ENCODE peak calls at places on chromosomes 11 and 22, in nine cellular contexts. One of them, this sample, is unnamed.
A peak's percentile ranks its signal among the peaks of the same experiment; 100 is the strongest.

GRCh38 chr11:94133752-94134151 is 5.1 kb downstream of the PANX1 start:
- DNase-seq in MCF 10A: no peak
- DNase-seq in stimulated activated CD8-positive, alpha-beta memory T cell treated with anti-CD3 and anti-CD28 coated beads, Interleukin-7, amount 100 ng/mL, for 24 hours: no peak
- DNase-seq in HTR-8/SVneo: no peak
- DNase-seq in pulmonary artery endothelial cell: no peak
- DNase-seq in cerebellum: no peak
- DNase-seq in fibroblast of the conjunctiva: no peak
- DNase-seq in pancreas: no peak
- DNase-seq in hypothalamus: no peak
- DNase-seq in this sample: no peak

GRCh38 chr11:4903484-4903883 is at the start of gene OR51A7:
- DNase-seq in MCF 10A: no peak
- DNase-seq in pancreas: no peak
- DNase-seq in HTR-8/SVneo: no peak
- DNase-seq in hypothalamus: no peak
- DNase-seq in fibroblast of the conjunctiva: no peak
- DNase-seq in cerebellum: no peak
- DNase-seq in stimulated activated CD8-positive, alpha-beta memory T cell treated with anti-CD3 and anti-CD28 coated beads, Interleukin-7, amount 100 ng/mL, for 24 hours: no peak
- DNase-seq in pulmonary artery endothelial cell: no peak
- DNase-seq in this sample: no peak

GRCh38 chr11:2138075-2138435 is 1.1 kb downstream of the IGF2 start:
- DNase-seq in pancreas: peak; percentile 68
- DNase-seq in pulmonary artery endothelial cell: no peak
- DNase-seq in fibroblast of the conjunctiva: no peak
- DNase-seq in HTR-8/SVneo: no peak
- DNase-seq in stimulated activated CD8-positive, alpha-beta memory T cell treated with anti-CD3 and anti-CD28 coated beads, Interleukin-7, amount 100 ng/mL, for 24 hours: no peak
- DNase-seq in hypothalamus: no peak
- DNase-seq in cerebellum: no peak
- DNase-seq in MCF 10A: no peak
- DNase-seq in this sample: no peak

GRCh38 chr22:32904044-32904443 is 102.5 kb downstream of the TIMP3 start:
- DNase-seq in HTR-8/SVneo: peak; percentile 17
- DNase-seq in pulmonary artery endothelial cell: no peak
- DNase-seq in fibroblast of the conjunctiva: no peak
- DNase-seq in cerebellum: no peak
- DNase-seq in MCF 10A: peak; percentile 45
- DNase-seq in hypothalamus: no peak
- DNase-seq in stimulated activated CD8-positive, alpha-beta memory T cell treated with anti-CD3 and anti-CD28 coated beads, Interleukin-7, amount 100 ng/mL, for 24 hours: no peak
- DNase-seq in pancreas: no peak
- DNase-seq in this sample: peak; percentile 28

GRCh38 chr11:75406338-75406777 is 7.0 kb downstream of the RPS3 start:
- DNase-seq in pancreas: no peak
- DNase-seq in cerebellum: peak; percentile 78
- DNase-seq in fibroblast of the conjunctiva: no peak
- DNase-seq in hypothalamus: no peak
- DNase-seq in stimulated activated CD8-positive, alpha-beta memory T cell treated with anti-CD3 and anti-CD28 coated beads, Interleukin-7, amount 100 ng/mL, for 24 hours: no peak
- DNase-seq in HTR-8/SVneo: no peak
- DNase-seq in MCF 10A: no peak
- DNase-seq in pulmonary artery endothelial cell: peak; percentile 79
- DNase-seq in this sample: peak; percentile 90

GRCh38 chr11:120229451-120230424 is 10.2 kb upstream of the POU2F3 start:
- DNase-seq in stimulated activated CD8-positive, alpha-beta memory T cell treated with anti-CD3 and anti-CD28 coated beads, Interleukin-7, amount 100 ng/mL, for 24 hours: no peak
- DNase-seq in hypothalamus: no peak
- DNase-seq in fibroblast of the conjunctiva: no peak
- DNase-seq in pulmonary artery endothelial cell: no peak
- DNase-seq in HTR-8/SVneo: no peak
- DNase-seq in pancreas: no peak
- DNase-seq in MCF 10A: no peak
- DNase-seq in cerebellum: no peak
- DNase-seq in this sample: no peak

GRCh38 chr11:17642370-17642769 is 77.0 kb upstream of the MYOD1 start:
- DNase-seq in cerebellum: no peak
- DNase-seq in HTR-8/SVneo: no peak
- DNase-seq in hypothalamus: no peak
- DNase-seq in MCF 10A: no peak
- DNase-seq in pulmonary artery endothelial cell: no peak
- DNase-seq in pancreas: no peak
- DNase-seq in stimulated activated CD8-positive, alpha-beta memory T cell treated with anti-CD3 and anti-CD28 coated beads, Interleukin-7, amount 100 ng/mL, for 24 hours: no peak
- DNase-seq in fibroblast of the conjunctiva: no peak
- DNase-seq in this sample: no peak

GRCh38 chr11:73760066-73760679 is 701 bp downstream of the RAB6A start:
- DNase-seq in fibroblast of the conjunctiva: no peak
- DNase-seq in hypothalamus: no peak
- DNase-seq in MCF 10A: peak; percentile 31
- DNase-seq in pulmonary artery endothelial cell: no peak
- DNase-seq in cerebellum: peak; percentile 37
- DNase-seq in stimulated activated CD8-positive, alpha-beta memory T cell treated with anti-CD3 and anti-CD28 coated beads, Interleukin-7, amount 100 ng/mL, for 24 hours: no peak
- DNase-seq in pancreas: peak; percentile 87
- DNase-seq in HTR-8/SVneo: peak; percentile 55
- DNase-seq in this sample: peak; percentile 20

GRCh38 chr11:78111298-78111697 is 28.1 kb downstream of the ALG8 start:
- DNase-seq in stimulated activated CD8-positive, alpha-beta memory T cell treated with anti-CD3 and anti-CD28 coated beads, Interleukin-7, amount 100 ng/mL, for 24 hours: no peak
- DNase-seq in hypothalamus: no peak
- DNase-seq in pulmonary artery endothelial cell: no peak
- DNase-seq in fibroblast of the conjunctiva: no peak
- DNase-seq in MCF 10A: no peak
- DNase-seq in HTR-8/SVneo: no peak
- DNase-seq in pancreas: no peak
- DNase-seq in cerebellum: no peak
- DNase-seq in this sample: no peak

GRCh38 chr11:78231962-78232459 is 43.3 kb downstream of the USP35 start:
- DNase-seq in pancreas: no peak
- DNase-seq in HTR-8/SVneo: peak; percentile 51
- DNase-seq in stimulated activated CD8-positive, alpha-beta memory T cell treated with anti-CD3 and anti-CD28 coated beads, Interleukin-7, amount 100 ng/mL, for 24 hours: no peak
- DNase-seq in MCF 10A: peak; percentile 14
- DNase-seq in pulmonary artery endothelial cell: no peak
- DNase-seq in cerebellum: no peak
- DNase-seq in fibroblast of the conjunctiva: peak; percentile 24
- DNase-seq in hypothalamus: no peak
- DNase-seq in this sample: no peak

GRCh38 chr11:11521306-11522002 is 100.4 kb downstream of the GALNT18 start:
- DNase-seq in stimulated activated CD8-positive, alpha-beta memory T cell treated with anti-CD3 and anti-CD28 coated beads, Interleukin-7, amount 100 ng/mL, for 24 hours: no peak
- DNase-seq in pancreas: no peak
- DNase-seq in cerebellum: no peak
- DNase-seq in fibroblast of the conjunctiva: no peak
- DNase-seq in HTR-8/SVneo: no peak
- DNase-seq in hypothalamus: no peak
- DNase-seq in MCF 10A: no peak
- DNase-seq in pulmonary artery endothelial cell: no peak
- DNase-seq in this sample: no peak

GRCh38 chr22:49801391-49802060 is 26.1 kb downstream of the BRD1 start:
- DNase-seq in stimulated activated CD8-positive, alpha-beta memory T cell treated with anti-CD3 and anti-CD28 coated beads, Interleukin-7, amount 100 ng/mL, for 24 hours: no peak
- DNase-seq in fibroblast of the conjunctiva: no peak
- DNase-seq in MCF 10A: no peak
- DNase-seq in HTR-8/SVneo: no peak
- DNase-seq in pancreas: peak; percentile 55
- DNase-seq in cerebellum: peak; percentile 60
- DNase-seq in hypothalamus: no peak
- DNase-seq in pulmonary artery endothelial cell: no peak
- DNase-seq in this sample: peak; percentile 66

GRCh38 chr11:11425806-11426205 is 72.8 kb upstream of the CSNK2A3 start:
- DNase-seq in pancreas: no peak
- DNase-seq in hypothalamus: no peak
- DNase-seq in stimulated activated CD8-positive, alpha-beta memory T cell treated with anti-CD3 and anti-CD28 coated beads, Interleukin-7, amount 100 ng/mL, for 24 hours: no peak
- DNase-seq in pulmonary artery endothelial cell: no peak
- DNase-seq in cerebellum: no peak
- DNase-seq in fibroblast of the conjunctiva: no peak
- DNase-seq in HTR-8/SVneo: no peak
- DNase-seq in MCF 10A: no peak
- DNase-seq in this sample: no peak

GRCh38 chr11:104967493-104968364 is 645 bp downstream of the CASP4 start:
- DNase-seq in stimulated activated CD8-positive, alpha-beta memory T cell treated with anti-CD3 and anti-CD28 coated beads, Interleukin-7, amount 100 ng/mL, for 24 hours: no peak
- DNase-seq in MCF 10A: peak; percentile 34
- DNase-seq in fibroblast of the conjunctiva: no peak
- DNase-seq in pancreas: no peak
- DNase-seq in hypothalamus: no peak
- DNase-seq in cerebellum: no peak
- DNase-seq in pulmonary artery endothelial cell: no peak
- DNase-seq in HTR-8/SVneo: peak; percentile 3
- DNase-seq in this sample: no peak

GRCh38 chr11:64835616-64836447 is 8.6 kb downstream of the CDC42BPG start:
- DNase-seq in hypothalamus: no peak
- DNase-seq in pulmonary artery endothelial cell: no peak
- DNase-seq in MCF 10A: no peak
- DNase-seq in cerebellum: no peak
- DNase-seq in HTR-8/SVneo: no peak
- DNase-seq in fibroblast of the conjunctiva: no peak
- DNase-seq in pancreas: no peak
- DNase-seq in stimulated activated CD8-positive, alpha-beta memory T cell treated with anti-CD3 and anti-CD28 coated beads, Interleukin-7, amount 100 ng/mL, for 24 hours: no peak
- DNase-seq in this sample: no peak

GRCh38 chr11:129896062-129896461 is 684 bp upstream of the NFRKB start:
- DNase-seq in pulmonary artery endothelial cell: no peak
- DNase-seq in MCF 10A: no peak
- DNase-seq in fibroblast of the conjunctiva: no peak
- DNase-seq in stimulated activated CD8-positive, alpha-beta memory T cell treated with anti-CD3 and anti-CD28 coated beads, Interleukin-7, amount 100 ng/mL, for 24 hours: no peak
- DNase-seq in cerebellum: no peak
- DNase-seq in hypothalamus: no peak
- DNase-seq in pancreas: no peak
- DNase-seq in HTR-8/SVneo: peak; percentile 5
- DNase-seq in this sample: no peak

GRCh38 chr11:78654866-78655265 is 80.2 kb upstream of the NARS2 start:
- DNase-seq in MCF 10A: no peak
- DNase-seq in HTR-8/SVneo: no peak
- DNase-seq in hypothalamus: no peak
- DNase-seq in pulmonary artery endothelial cell: no peak
- DNase-seq in fibroblast of the conjunctiva: no peak
- DNase-seq in stimulated activated CD8-positive, alpha-beta memory T cell treated with anti-CD3 and anti-CD28 coated beads, Interleukin-7, amount 100 ng/mL, for 24 hours: no peak
- DNase-seq in pancreas: no peak
- DNase-seq in cerebellum: no peak
- DNase-seq in this sample: no peak

GRCh38 chr22:48936391-48936790 is 891.3 kb downstream of the BRD1 start:
- DNase-seq in stimulated activated CD8-positive, alpha-beta memory T cell treated with anti-CD3 and anti-CD28 coated beads, Interleukin-7, amount 100 ng/mL, for 24 hours: no peak
- DNase-seq in pancreas: no peak
- DNase-seq in HTR-8/SVneo: no peak
- DNase-seq in cerebellum: no peak
- DNase-seq in hypothalamus: no peak
- DNase-seq in fibroblast of the conjunctiva: no peak
- DNase-seq in MCF 10A: no peak
- DNase-seq in pulmonary artery endothelial cell: no peak
- DNase-seq in this sample: no peak

GRCh38 chr11:35969089-35970046 is 25.5 kb downstream of the LDLRAD3 start:
- DNase-seq in stimulated activated CD8-positive, alpha-beta memory T cell treated with anti-CD3 and anti-CD28 coated beads, Interleukin-7, amount 100 ng/mL, for 24 hours: no peak
- DNase-seq in fibroblast of the conjunctiva: no peak
- DNase-seq in pancreas: no peak
- DNase-seq in HTR-8/SVneo: no peak
- DNase-seq in pulmonary artery endothelial cell: no peak
- DNase-seq in cerebellum: no peak
- DNase-seq in MCF 10A: no peak
- DNase-seq in hypothalamus: no peak
- DNase-seq in this sample: no peak

GRCh38 chr11:121634889-121635288 is 182.1 kb upstream of the SORL1-AS1 start:
- DNase-seq in HTR-8/SVneo: peak; percentile 29
- DNase-seq in fibroblast of the conjunctiva: peak; percentile 90
- DNase-seq in pancreas: no peak
- DNase-seq in pulmonary artery endothelial cell: no peak
- DNase-seq in cerebellum: no peak
- DNase-seq in hypothalamus: no peak
- DNase-seq in stimulated activated CD8-positive, alpha-beta memory T cell treated with anti-CD3 and anti-CD28 coated beads, Interleukin-7, amount 100 ng/mL, for 24 hours: no peak
- DNase-seq in MCF 10A: peak; percentile 82
- DNase-seq in this sample: no peak

GRCh38 chr22:30277547-30278344 is 11.1 kb upstream of the OSM start:
- DNase-seq in pancreas: peak; percentile 49
- DNase-seq in pulmonary artery endothelial cell: peak; percentile 68
- DNase-seq in stimulated activated CD8-positive, alpha-beta memory T cell treated with anti-CD3 and anti-CD28 coated beads, Interleukin-7, amount 100 ng/mL, for 24 hours: no peak
- DNase-seq in MCF 10A: peak; percentile 87
- DNase-seq in HTR-8/SVneo: no peak
- DNase-seq in hypothalamus: no peak
- DNase-seq in cerebellum: no peak
- DNase-seq in fibroblast of the conjunctiva: no peak
- DNase-seq in this sample: no peak

GRCh38 chr11:46697303-46697702 is 3.1 kb downstream of the ARHGAP1 start:
- DNase-seq in cerebellum: no peak
- DNase-seq in hypothalamus: no peak
- DNase-seq in pancreas: no peak
- DNase-seq in pulmonary artery endothelial cell: no peak
- DNase-seq in stimulated activated CD8-positive, alpha-beta memory T cell treated with anti-CD3 and anti-CD28 coated beads, Interleukin-7, amount 100 ng/mL, for 24 hours: no peak
- DNase-seq in HTR-8/SVneo: no peak
- DNase-seq in fibroblast of the conjunctiva: no peak
- DNase-seq in MCF 10A: no peak
- DNase-seq in this sample: no peak

GRCh38 chr11:123100378-123101085 is 38.6 kb upstream of the HSPA8 start:
- DNase-seq in stimulated activated CD8-positive, alpha-beta memory T cell treated with anti-CD3 and anti-CD28 coated beads, Interleukin-7, amount 100 ng/mL, for 24 hours: no peak
- DNase-seq in cerebellum: peak; percentile 56
- DNase-seq in fibroblast of the conjunctiva: no peak
- DNase-seq in MCF 10A: no peak
- DNase-seq in pulmonary artery endothelial cell: no peak
- DNase-seq in pancreas: no peak
- DNase-seq in hypothalamus: no peak
- DNase-seq in HTR-8/SVneo: no peak
- DNase-seq in this sample: peak; percentile 86

GRCh38 chr22:45302047-45302446 is 7.7 kb upstream of the FAM118A start:
- DNase-seq in MCF 10A: peak; percentile 58
- DNase-seq in pancreas: no peak
- DNase-seq in hypothalamus: no peak
- DNase-seq in pulmonary artery endothelial cell: no peak
- DNase-seq in fibroblast of the conjunctiva: peak; percentile 82
- DNase-seq in cerebellum: no peak
- DNase-seq in stimulated activated CD8-positive, alpha-beta memory T cell treated with anti-CD3 and anti-CD28 coated beads, Interleukin-7, amount 100 ng/mL, for 24 hours: no peak
- DNase-seq in HTR-8/SVneo: no peak
- DNase-seq in this sample: no peak

GRCh38 chr11:31262761-31263160 is 106.8 kb downstream of the DCDC1 start:
- DNase-seq in HTR-8/SVneo: no peak
- DNase-seq in pancreas: no peak
- DNase-seq in MCF 10A: no peak
- DNase-seq in pulmonary artery endothelial cell: no peak
- DNase-seq in cerebellum: no peak
- DNase-seq in fibroblast of the conjunctiva: no peak
- DNase-seq in stimulated activated CD8-positive, alpha-beta memory T cell treated with anti-CD3 and anti-CD28 coated beads, Interleukin-7, amount 100 ng/mL, for 24 hours: no peak
- DNase-seq in hypothalamus: no peak
- DNase-seq in this sample: no peak

GRCh38 chr22:16949561-16949960 is 58.5 kb downstream of the GAB4 start:
- DNase-seq in pancreas: no peak
- DNase-seq in pulmonary artery endothelial cell: no peak
- DNase-seq in fibroblast of the conjunctiva: no peak
- DNase-seq in MCF 10A: peak; percentile 56
- DNase-seq in cerebellum: no peak
- DNase-seq in HTR-8/SVneo: no peak
- DNase-seq in stimulated activated CD8-positive, alpha-beta memory T cell treated with anti-CD3 and anti-CD28 coated beads, Interleukin-7, amount 100 ng/mL, for 24 hours: no peak
- DNase-seq in hypothalamus: no peak
- DNase-seq in this sample: no peak